ENCODE peak calls at places on chromosomes 16 and 17, in six cellular contexts. One of them, this sample, is unnamed. For H3K9me3, the result is how much of the 10 kb centered on the place peaks cover.

GRCh38 chr16:57367111-57367752 is 5.1 kb upstream of the CX3CL1 start:
- DNase-seq in CD8-positive, alpha-beta T cell: no peak
- DNase-seq in psoas muscle: no peak
- DNase-seq in left ventricle myocardium inferior: no peak
- DNase-seq in uterus: no peak
- DNase-seq in H9: no peak
- DNase-seq in this sample: no peak

GRCh38 chr16:19167710-19168172 is 299 bp upstream of the SYT17 start:
- DNase-seq in left ventricle myocardium inferior: peak
- DNase-seq in H9: peak
- DNase-seq in CD8-positive, alpha-beta T cell: no peak
- DNase-seq in psoas muscle: peak
- DNase-seq in uterus: peak
- DNase-seq in this sample: peak

GRCh38 chr17:57424777-57425188 is 168.5 kb downstream of the MSI2 start:
- DNase-seq in uterus: no peak
- DNase-seq in H9: no peak
- DNase-seq in psoas muscle: no peak
- DNase-seq in CD8-positive, alpha-beta T cell: no peak
- DNase-seq in left ventricle myocardium inferior: no peak
- DNase-seq in this sample: no peak

GRCh38 chr17:16255481-16255901 is 38.5 kb downstream of the PIGL start:
- DNase-seq in CD8-positive, alpha-beta T cell: no peak
- DNase-seq in uterus: peak
- DNase-seq in left ventricle myocardium inferior: peak
- DNase-seq in H9: peak
- DNase-seq in psoas muscle: peak
- DNase-seq in this sample: peak

GRCh38 chr17:44768505-44769142 is 9.8 kb downstream of the ADAM11 start:
- DNase-seq in uterus: no peak
- DNase-seq in left ventricle myocardium inferior: no peak
- DNase-seq in CD8-positive, alpha-beta T cell: no peak
- DNase-seq in H9: no peak
- DNase-seq in psoas muscle: no peak
- DNase-seq in this sample: no peak

GRCh38 chr16:17238285-17239028 is 232.3 kb downstream of the XYLT1 start:
- DNase-seq in uterus: no peak
- DNase-seq in left ventricle myocardium inferior: no peak
- DNase-seq in psoas muscle: no peak
- DNase-seq in CD8-positive, alpha-beta T cell: no peak
- DNase-seq in H9: no peak
- DNase-seq in this sample: no peak

GRCh38 chr16:71865173-71865863 is 18.7 kb downstream of the ZNF821 start:
- DNase-seq in psoas muscle: no peak
- DNase-seq in left ventricle myocardium inferior: no peak
- DNase-seq in uterus: no peak
- DNase-seq in CD8-positive, alpha-beta T cell: no peak
- DNase-seq in H9: no peak
- DNase-seq in this sample: no peak

GRCh38 chr17:46977348-46977747 is 1.7 kb downstream of the RPRML start:
- DNase-seq in left ventricle myocardium inferior: no peak
- DNase-seq in psoas muscle: no peak
- DNase-seq in H9: peak
- DNase-seq in CD8-positive, alpha-beta T cell: no peak
- DNase-seq in uterus: no peak
- DNase-seq in this sample: no peak

GRCh38 chr16:27123795-27124194 is 57.1 kb downstream of the C16orf82 start:
- DNase-seq in psoas muscle: no peak
- DNase-seq in left ventricle myocardium inferior: no peak
- DNase-seq in uterus: no peak
- DNase-seq in H9: no peak
- DNase-seq in CD8-positive, alpha-beta T cell: no peak
- DNase-seq in this sample: no peak

GRCh38 chr17:70314096-70314495 is 144.8 kb downstream of the KCNJ2 start:
- DNase-seq in CD8-positive, alpha-beta T cell: no peak
- DNase-seq in H9: no peak
- DNase-seq in uterus: no peak
- DNase-seq in left ventricle myocardium inferior: no peak
- DNase-seq in psoas muscle: no peak
- DNase-seq in this sample: no peak

GRCh38 chr16:53768167-53768566 is 64.2 kb downstream of the FTO start:
- DNase-seq in psoas muscle: no peak
- DNase-seq in H9: no peak
- DNase-seq in CD8-positive, alpha-beta T cell: no peak
- DNase-seq in left ventricle myocardium inferior: no peak
- DNase-seq in uterus: no peak
- DNase-seq in this sample: no peak

GRCh38 chr17:43669971-43670644 is 8.4 kb upstream of the MEOX1 start:
- DNase-seq in CD8-positive, alpha-beta T cell: no peak
- DNase-seq in H9: peak
- DNase-seq in psoas muscle: no peak
- DNase-seq in uterus: no peak
- DNase-seq in left ventricle myocardium inferior: no peak
- DNase-seq in this sample: no peak

GRCh38 chr16:20897253-20897896 is 2.8 kb downstream of the DCUN1D3 start:
- DNase-seq in uterus: no peak
- DNase-seq in left ventricle myocardium inferior: no peak
- DNase-seq in H9: no peak
- DNase-seq in psoas muscle: peak
- DNase-seq in CD8-positive, alpha-beta T cell: no peak
- DNase-seq in this sample: no peak

GRCh38 chr17:731943-732787 is at the start of gene TLCD3A:
- DNase-seq in uterus: peak
- DNase-seq in psoas muscle: peak
- DNase-seq in left ventricle myocardium inferior: peak
- DNase-seq in CD8-positive, alpha-beta T cell: no peak
- DNase-seq in H9: peak
- DNase-seq in this sample: peak

GRCh38 chr17:65888649-65889048 is 303.3 kb downstream of the CEP112 start:
- DNase-seq in CD8-positive, alpha-beta T cell: no peak
- DNase-seq in uterus: no peak
- DNase-seq in left ventricle myocardium inferior: no peak
- DNase-seq in psoas muscle: no peak
- DNase-seq in H9: no peak
- DNase-seq in this sample: no peak

GRCh38 chr16:24993722-24994686 is 21.2 kb downstream of the ARHGAP17 start:
- DNase-seq in uterus: no peak
- DNase-seq in CD8-positive, alpha-beta T cell: no peak
- DNase-seq in H9: no peak
- DNase-seq in left ventricle myocardium inferior: no peak
- DNase-seq in psoas muscle: no peak
- DNase-seq in this sample: no peak

GRCh38 chr17:69447726-69448125 is 33.2 kb downstream of the MAP2K6 start:
- DNase-seq in CD8-positive, alpha-beta T cell: no peak
- DNase-seq in psoas muscle: no peak
- DNase-seq in left ventricle myocardium inferior: peak
- DNase-seq in H9: no peak
- DNase-seq in uterus: no peak
- DNase-seq in this sample: peak

GRCh38 chr17:82948081-82948511 is 108.3 kb upstream of the ZNF750 start:
- DNase-seq in CD8-positive, alpha-beta T cell: no peak
- DNase-seq in left ventricle myocardium inferior: peak
- DNase-seq in psoas muscle: peak
- DNase-seq in H9: no peak
- DNase-seq in uterus: peak
- DNase-seq in this sample: peak
- H3K9me3 ChIP-seq in CD8-positive, alpha-beta T cell: under half
- H3K9me3 ChIP-seq in left ventricle myocardium inferior: half or more
- H3K9me3 ChIP-seq in psoas muscle: under half
- H3K9me3 ChIP-seq in H9: half or more
- H3K9me3 ChIP-seq in uterus: under half
- H3K9me3 ChIP-seq in this sample: under half

GRCh38 chr16:3717235-3718018 is at the start of gene TRAP1:
- DNase-seq in left ventricle myocardium inferior: peak
- DNase-seq in CD8-positive, alpha-beta T cell: peak
- DNase-seq in uterus: peak
- DNase-seq in psoas muscle: peak
- DNase-seq in H9: peak
- DNase-seq in this sample: peak

GRCh38 chr16:3720418-3720817 is 3.1 kb upstream of the TRAP1 start:
- DNase-seq in CD8-positive, alpha-beta T cell: no peak
- DNase-seq in left ventricle myocardium inferior: no peak
- DNase-seq in psoas muscle: no peak
- DNase-seq in H9: no peak
- DNase-seq in uterus: no peak
- DNase-seq in this sample: no peak

GRCh38 chr16:3716831-3717234 is 491 bp downstream of the TRAP1 start:
- DNase-seq in uterus: no peak
- DNase-seq in CD8-positive, alpha-beta T cell: no peak
- DNase-seq in psoas muscle: no peak
- DNase-seq in left ventricle myocardium inferior: no peak
- DNase-seq in H9: no peak
- DNase-seq in this sample: no peak

GRCh38 chr16:3718019-3718391 is 681 bp upstream of the TRAP1 start:
- DNase-seq in left ventricle myocardium inferior: no peak
- DNase-seq in CD8-positive, alpha-beta T cell: no peak
- DNase-seq in H9: no peak
- DNase-seq in psoas muscle: no peak
- DNase-seq in uterus: no peak
- DNase-seq in this sample: no peak

DNA sequence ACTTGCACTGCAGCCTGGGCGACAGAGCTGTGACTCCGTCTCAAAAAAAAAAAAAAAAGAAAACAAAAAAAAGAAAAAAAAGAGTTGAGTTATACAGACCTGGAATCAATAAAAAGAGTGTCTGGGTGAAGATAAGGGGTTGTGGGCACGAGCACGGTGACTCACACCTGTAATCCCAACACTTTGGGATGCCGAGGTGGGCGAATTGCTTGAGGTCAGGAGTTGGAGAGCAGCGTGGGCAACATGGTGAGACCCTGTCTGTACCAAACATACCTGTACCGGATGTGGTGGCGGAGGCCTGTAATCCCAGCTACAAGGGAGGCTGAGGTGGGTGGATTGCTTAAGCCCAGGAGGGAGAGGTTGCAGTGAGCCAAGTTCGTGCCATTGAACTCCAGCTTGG is 1.3 kb upstream of the TRAP1 start:
- DNase-seq in uterus: no peak
- DNase-seq in H9: no peak
- DNase-seq in psoas muscle: no peak
- DNase-seq in CD8-positive, alpha-beta T cell: no peak
- DNase-seq in left ventricle myocardium inferior: no peak
- DNase-seq in this sample: no peak
- H3K9me3 ChIP-seq in uterus: under half
- H3K9me3 ChIP-seq in H9: under half
- H3K9me3 ChIP-seq in psoas muscle: under half
- H3K9me3 ChIP-seq in CD8-positive, alpha-beta T cell: under half
- H3K9me3 ChIP-seq in left ventricle myocardium inferior: under half
- H3K9me3 ChIP-seq in this sample: under half

GRCh38 chr17:4597975-4598374 is 13.6 kb downstream of the SMTNL2 start:
- DNase-seq in H9: no peak
- DNase-seq in CD8-positive, alpha-beta T cell: no peak
- DNase-seq in uterus: no peak
- DNase-seq in left ventricle myocardium inferior: peak
- DNase-seq in psoas muscle: no peak
- DNase-seq in this sample: no peak

GRCh38 chr17:4600563-4600962 is 16.2 kb downstream of the SMTNL2 start:
- DNase-seq in CD8-positive, alpha-beta T cell: no peak
- DNase-seq in psoas muscle: peak
- DNase-seq in H9: peak
- DNase-seq in left ventricle myocardium inferior: peak
- DNase-seq in uterus: no peak
- DNase-seq in this sample: no peak

GRCh38 chr17:4599505-4600281 is 15.4 kb downstream of the SMTNL2 start:
- DNase-seq in left ventricle myocardium inferior: peak
- DNase-seq in H9: peak
- DNase-seq in uterus: peak
- DNase-seq in psoas muscle: peak
- DNase-seq in CD8-positive, alpha-beta T cell: no peak
- DNase-seq in this sample: peak

GRCh38 chr17:4596636-4597380 is 12.5 kb downstream of the SMTNL2 start:
- DNase-seq in uterus: no peak
- DNase-seq in CD8-positive, alpha-beta T cell: no peak
- DNase-seq in left ventricle myocardium inferior: no peak
- DNase-seq in H9: no peak
- DNase-seq in psoas muscle: no peak
- DNase-seq in this sample: no peak

GRCh38 chr17:4598776-4599504 is 14.6 kb downstream of the SMTNL2 start:
- DNase-seq in uterus: peak
- DNase-seq in H9: no peak
- DNase-seq in CD8-positive, alpha-beta T cell: no peak
- DNase-seq in psoas muscle: peak
- DNase-seq in left ventricle myocardium inferior: peak
- DNase-seq in this sample: peak
- H3K9me3 ChIP-seq in uterus: under half
- H3K9me3 ChIP-seq in H9: under half
- H3K9me3 ChIP-seq in CD8-positive, alpha-beta T cell: under half
- H3K9me3 ChIP-seq in psoas muscle: under half
- H3K9me3 ChIP-seq in left ventricle myocardium inferior: under half
- H3K9me3 ChIP-seq in this sample: under half

DNA sequence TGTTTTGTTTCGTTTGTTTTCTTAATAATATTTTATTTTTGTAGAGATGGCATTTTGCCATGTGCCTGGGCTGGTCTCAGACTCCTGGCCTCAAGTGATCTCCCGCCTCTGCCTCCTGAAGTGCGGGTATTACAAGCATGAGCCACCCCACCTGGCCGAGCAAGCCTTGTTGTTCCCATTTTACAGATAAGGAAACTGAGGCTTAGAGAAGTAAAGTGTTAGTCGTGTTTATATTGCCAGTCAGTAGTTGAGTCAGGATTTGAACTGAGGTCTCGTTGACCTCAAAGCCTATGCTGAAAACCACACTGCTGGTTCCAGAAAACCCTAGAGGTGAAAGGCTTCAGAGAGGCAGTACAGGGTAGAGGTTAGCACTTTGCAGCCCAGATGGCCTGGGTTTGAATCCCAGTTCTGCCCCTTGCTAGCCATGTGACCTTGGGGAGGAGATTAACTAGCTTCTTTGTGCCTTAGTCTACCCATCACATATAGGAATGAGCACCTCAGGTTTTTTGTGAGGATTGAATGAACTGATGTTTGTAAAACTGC is 102.0 kb downstream of the ABCC6 start:
- DNase-seq in uterus: no peak
- DNase-seq in psoas muscle: no peak
- DNase-seq in H9: no peak
- DNase-seq in left ventricle myocardium inferior: no peak
- DNase-seq in CD8-positive, alpha-beta T cell: no peak
- DNase-seq in this sample: no peak
- H3K9me3 ChIP-seq in uterus: under half
- H3K9me3 ChIP-seq in psoas muscle: under half
- H3K9me3 ChIP-seq in H9: under half
- H3K9me3 ChIP-seq in left ventricle myocardium inferior: under half
- H3K9me3 ChIP-seq in CD8-positive, alpha-beta T cell: under half
- H3K9me3 ChIP-seq in this sample: under half

GRCh38 chr16:68574479-68574878 is 35.4 kb downstream of the ZFP90 start:
- DNase-seq in left ventricle myocardium inferior: no peak
- DNase-seq in H9: peak
- DNase-seq in psoas muscle: no peak
- DNase-seq in uterus: no peak
- DNase-seq in CD8-positive, alpha-beta T cell: no peak
- DNase-seq in this sample: no peak
- H3K9me3 ChIP-seq in left ventricle myocardium inferior: half or more
- H3K9me3 ChIP-seq in H9: half or more
- H3K9me3 ChIP-seq in psoas muscle: half or more
- H3K9me3 ChIP-seq in uterus: under half
- H3K9me3 ChIP-seq in CD8-positive, alpha-beta T cell: under half
- H3K9me3 ChIP-seq in this sample: under half

This sample was measured in ovary.